ENCODE peak calls at places on chromosomes 3 and 15, in seven cellular contexts. B is A549, I is HCT116, H is SK-N-SH, F is K562, J is HepG2, K is GM12878. U is an unnamed sample.

GRCh38 chr15:32994810-32995424 is 199.6 kb downstream of the FMN1 start:
- DNase-seq in B (peak), I (peak), H (peak), F (peak), J (peak), K (no peak), U (peak)

GRCh38 chr3:181699171-181699903 is 12.4 kb upstream of the SOX2 start:
- DNase-seq in B (no peak), I (no peak), H (no peak), F (no peak), J (no peak), K (no peak), U (peak)

GRCh38 chr3:157533298-157533870 is 30.2 kb upstream of the VEPH1 start:
- DNase-seq in B (no peak), I (no peak), H (no peak), F (no peak), J (no peak), K (no peak), U (no peak)

GRCh38 chr15:29924750-29925149 is 102.5 kb upstream of the TJP1 start:
- DNase-seq in B (peak), I (no peak), H (no peak), F (no peak), J (peak), K (no peak), U (peak)

GRCh38 chr3:140420621-140421357 is 257.1 kb upstream of the TRIM42 start:
- DNase-seq in B (no peak), I (no peak), H (no peak), F (no peak), J (peak), K (no peak), U (no peak)

GRCh38 chr15:39000008-39000734 is 435.6 kb upstream of the RASGRP1 start:
- DNase-seq in B (no peak), I (no peak), H (no peak), F (no peak), J (no peak), K (no peak), U (no peak)

GRCh38 chr3:23749589-23749988 is 56.2 kb upstream of the UBE2E1 start:
- DNase-seq in B (no peak), I (no peak), H (no peak), F (no peak), J (no peak), K (no peak), U (no peak)

GRCh38 chr3:25508901-25509300 is 80.8 kb downstream of the RARB start:
- DNase-seq in B (no peak), I (no peak), H (no peak), F (no peak), J (no peak), K (no peak), U (no peak)

GRCh38 chr15:67396109-67396508 is 124.8 kb upstream of the C15orf61 start:
- DNase-seq in B (no peak), I (no peak), H (no peak), F (no peak), J (no peak), K (no peak), U (no peak)
- TF ChIP-seq REST in B (no peak), I (no peak), H (no peak), F (no peak), J (no peak), K (no peak), U (no peak)

GRCh38 chr3:196962930-196963259 is 5.7 kb downstream of the PIGZ start:
- DNase-seq in B (no peak), I (no peak), H (no peak), F (no peak), J (no peak), K (no peak), U (no peak)

GRCh38 chr3:196965112-196965803 is 3.4 kb downstream of the PIGZ start:
- DNase-seq in B (no peak), I (no peak), H (no peak), F (no peak), J (no peak), K (no peak), U (no peak)

GRCh38 chr3:196965804-196966173 is 2.8 kb downstream of the PIGZ start:
- DNase-seq in B (no peak), I (no peak), H (no peak), F (no peak), J (no peak), K (no peak), U (no peak)

GRCh38 chr3:196963309-196963953 is 5.2 kb downstream of the PIGZ start:
- DNase-seq in B (no peak), I (no peak), H (no peak), F (no peak), J (no peak), K (no peak), U (no peak)

DNA sequence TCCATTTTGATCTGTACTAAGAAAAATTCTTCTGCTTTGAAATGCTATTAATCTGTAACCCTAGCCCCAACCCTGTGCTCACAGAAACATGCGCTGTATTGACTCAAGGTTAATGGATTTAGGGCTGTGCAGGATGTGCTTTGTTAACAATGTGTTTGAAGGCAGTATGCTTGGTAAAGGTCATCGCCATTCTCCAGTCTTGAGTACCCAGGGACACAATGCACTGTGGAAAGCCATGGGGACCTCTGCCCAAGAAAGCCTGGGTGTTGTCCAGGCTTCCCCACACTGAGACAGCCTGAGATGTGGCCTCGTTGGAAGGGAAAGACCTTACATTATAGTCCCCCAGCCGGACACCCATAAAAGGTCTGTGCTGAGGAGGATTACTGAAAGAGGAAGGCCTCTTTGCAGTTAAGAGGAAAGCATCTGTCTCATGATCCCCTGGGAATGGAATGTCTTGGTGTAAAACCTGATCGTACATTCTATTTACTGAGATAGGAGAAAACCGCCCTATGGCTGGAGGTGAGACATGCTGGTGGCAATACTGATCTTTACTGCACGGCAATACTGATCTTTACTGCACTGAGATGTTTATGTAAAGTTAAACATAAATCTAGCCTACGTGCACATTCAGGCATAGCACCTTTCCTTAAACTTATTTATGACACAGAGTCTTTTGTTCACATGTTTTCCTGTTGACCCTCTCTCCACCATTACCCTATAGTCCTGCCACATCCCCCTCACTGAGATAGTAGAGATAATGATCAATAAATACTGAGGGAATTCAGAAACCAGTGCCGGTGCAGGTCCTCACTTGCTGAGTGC is 6.3 kb downstream of the PIGZ start:
- DNase-seq in B (no peak), I (no peak), H (no peak), F (no peak), J (peak), K (no peak), U (no peak)
- H3K4me2 ChIP-seq in B (no peak), I (no peak), H (no peak), F (no peak), J (peak), K (no peak), U (no peak)

GRCh38 chr15:41894791-41895463 is 1.1 kb upstream of the SPTBN5 start:
- DNase-seq in B (no peak), I (peak), H (peak), F (peak), J (peak), K (peak), U (peak)
- H3K27ac ChIP-seq in B (peak), I (peak), H (peak), F (no peak), J (no peak), K (no peak), U (no peak)

GRCh38 chr15:85455851-85456250 is 75.4 kb downstream of the AKAP13 start:
- DNase-seq in B (no peak), I (no peak), H (no peak), F (no peak), J (no peak), K (no peak), U (no peak)

GRCh38 chr15:85453144-85453872 is 72.9 kb downstream of the AKAP13 start:
- DNase-seq in B (no peak), I (no peak), H (no peak), F (no peak), J (no peak), K (no peak), U (no peak)

GRCh38 chr15:85452436-85452835 is 72.0 kb downstream of the AKAP13 start:
- DNase-seq in B (no peak), I (no peak), H (no peak), F (no peak), J (no peak), K (no peak), U (no peak)

GRCh38 chr15:85456798-85457197 is 76.4 kb downstream of the AKAP13 start:
- DNase-seq in B (no peak), I (no peak), H (no peak), F (no peak), J (no peak), K (no peak), U (no peak)

DNA sequence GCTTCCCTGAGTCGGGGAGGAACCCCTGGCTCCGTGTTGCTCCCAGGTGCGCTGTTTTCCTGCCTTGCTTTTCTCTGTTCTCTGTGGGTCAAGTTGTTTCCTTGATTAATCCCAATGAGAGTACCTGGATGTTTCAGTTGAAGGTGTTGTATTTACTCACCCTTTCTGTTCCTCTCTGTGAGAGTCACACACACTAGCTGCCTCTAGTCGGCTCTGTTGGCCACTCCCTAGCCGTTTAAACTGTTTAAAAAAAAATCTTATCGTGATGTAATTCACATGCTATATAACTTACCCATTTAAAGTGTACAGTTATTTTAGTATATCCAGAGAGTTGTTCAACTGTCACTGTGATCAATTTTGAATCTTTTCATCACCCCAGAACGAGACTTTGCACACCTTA is 74.0 kb downstream of the AKAP13 start:
- DNase-seq in B (no peak), I (no peak), H (no peak), F (no peak), J (no peak), K (no peak), U (no peak)
- TF ChIP-seq REST in B (no peak), I (no peak), H (no peak), F (no peak), J (no peak), K (no peak), U (no peak)

GRCh38 chr3:32372213-32372490 is 19.5 kb upstream of the CMTM7 start:
- DNase-seq in B (no peak), I (no peak), H (no peak), F (no peak), J (no peak), K (no peak), U (no peak)

GRCh38 chr3:32374788-32375595 is 16.7 kb upstream of the CMTM7 start:
- DNase-seq in B (peak), I (peak), H (peak), F (peak), J (peak), K (peak), U (peak)

GRCh38 chr3:32375596-32375930 is 16.1 kb upstream of the CMTM7 start:
- DNase-seq in B (no peak), I (no peak), H (no peak), F (no peak), J (no peak), K (no peak), U (no peak)

GRCh38 chr3:32373844-32374243 is 17.8 kb upstream of the CMTM7 start:
- DNase-seq in B (no peak), I (no peak), H (no peak), F (peak), J (no peak), K (no peak), U (no peak)

DNA sequence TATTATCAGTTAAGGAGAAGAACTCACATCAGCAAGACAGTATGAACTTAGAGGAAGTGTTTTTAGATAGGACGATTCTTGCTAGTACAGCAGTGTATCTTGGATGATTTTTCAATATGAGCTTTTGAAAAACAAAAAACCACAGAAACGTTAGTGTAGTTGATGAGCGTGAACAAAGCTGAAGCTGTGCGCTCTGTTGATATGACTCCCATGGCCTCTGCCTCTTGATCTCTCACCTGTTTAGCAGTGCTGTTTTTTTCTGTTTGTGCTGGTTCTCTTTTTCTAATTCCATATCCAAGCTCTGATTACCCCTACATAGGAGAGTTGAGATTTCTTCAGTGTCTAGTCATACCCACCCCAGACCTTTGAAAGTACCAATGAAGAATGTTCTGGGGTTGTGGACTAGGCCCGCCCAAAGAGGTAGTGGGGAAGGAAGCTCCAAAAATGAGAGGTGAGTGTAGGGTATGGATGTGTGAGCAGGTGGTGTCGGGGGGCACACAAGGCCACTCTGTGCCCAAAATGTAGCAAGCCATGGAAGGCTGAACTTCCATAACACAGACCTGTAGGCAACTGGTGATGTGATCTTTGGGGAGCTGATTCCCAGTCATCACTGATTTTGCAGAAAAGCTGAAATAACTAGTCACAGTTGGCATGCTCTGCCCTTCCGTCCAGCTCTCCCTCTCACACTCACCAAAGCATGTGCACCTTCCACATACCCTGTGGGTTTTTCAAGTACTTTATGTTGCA is 20.0 kb upstream of the CMTM7 start:
- DNase-seq in B (no peak), I (no peak), H (no peak), F (no peak), J (no peak), K (no peak), U (no peak)
- H3K4me2 ChIP-seq in B (no peak), I (no peak), H (no peak), F (no peak), J (no peak), K (no peak), U (no peak)

U was measured in GM23338.